ENCODE peak calls at places on chromosomes 5 and 9, in four cellular contexts. I, Z, T and J are unnamed samples.

GRCh38 chr9:127194881-127195713 is 69.5 kb upstream of the GARNL3 start:
- DNase-seq in I (no peak), Z (no peak), T (no peak), J (no peak)

GRCh38 chr5:14129123-14129522 is 14.0 kb upstream of the TRIO start:
- DNase-seq in I (no peak), Z (no peak), T (no peak), J (no peak)

GRCh38 chr9:23789529-23790254 is 36.3 kb downstream of the ELAVL2 start:
- DNase-seq in I (no peak), Z (no peak), T (no peak), J (no peak)

GRCh38 chr5:128498844-128499455 is 39.1 kb downstream of the FBN2 start:
- DNase-seq in I (no peak), Z (peak; percentile 18), T (no peak), J (no peak)

GRCh38 chr5:38431242-38431853 is 125.1 kb downstream of the LIFR start:
- DNase-seq in I (no peak), Z (no peak), T (no peak), J (no peak)

GRCh38 chr9:126488310-126488709 is 125.4 kb upstream of the LMX1B start:
- DNase-seq in I (no peak), Z (no peak), T (no peak), J (no peak)

GRCh38 chr5:75053286-75054109 is 1.1 kb upstream of the GCNT4 start:
- DNase-seq in I (peak; percentile 31), Z (peak; percentile 62), T (peak; percentile 78), J (no peak)

GRCh38 chr9:80359291-80359690 is 787.5 kb downstream of the TLE4 start:
- DNase-seq in I (no peak), Z (no peak), T (no peak), J (no peak)

GRCh38 chr5:170283296-170283695 is 14.3 kb downstream of the LCP2 start:
- DNase-seq in I (no peak), Z (no peak), T (no peak), J (no peak)

GRCh38 chr5:135439426-135440205 is 7.5 kb downstream of the DCANP1 start:
- DNase-seq in I (no peak), Z (peak; percentile 14), T (peak; percentile 47), J (no peak)

GRCh38 chr9:88531920-88532319 is 3.1 kb upstream of the NXNL2 start:
- DNase-seq in I (no peak), Z (no peak), T (no peak), J (no peak)

GRCh38 chr5:151671979-151672378 is 14.7 kb downstream of the SPARC start:
- DNase-seq in I (no peak), Z (no peak), T (no peak), J (no peak)

GRCh38 chr9:136671646-136672430 is 9.1 kb downstream of the EGFL7 start:
- DNase-seq in I (peak; percentile 26), Z (no peak), T (peak; percentile 85), J (no peak)

GRCh38 chr5:136141561-136141960 is 8.9 kb downstream of the SMAD5 start:
- DNase-seq in I (no peak), Z (no peak), T (no peak), J (no peak)

GRCh38 chr9:72315510-72316287 is 49.3 kb downstream of the ZFAND5 start:
- DNase-seq in I (no peak), Z (peak; percentile 73), T (peak; percentile 59), J (peak; percentile 49)

GRCh38 chr5:111447822-111448221 is 64.5 kb downstream of the STARD4 start:
- DNase-seq in I (no peak), Z (no peak), T (no peak), J (no peak)

GRCh38 chr5:11182441-11183080 is 421.5 kb upstream of the DAP start:
- DNase-seq in I (no peak), Z (no peak), T (no peak), J (no peak)

GRCh38 chr5:32942225-32942989 is 231.3 kb downstream of the NPR3 start:
- DNase-seq in I (no peak), Z (peak; percentile 49), T (no peak), J (no peak)

GRCh38 chr5:113273949-113274348 is 160.8 kb downstream of the TSSK1B start:
- DNase-seq in I (no peak), Z (no peak), T (no peak), J (no peak)

GRCh38 chr5:177189416-177189815 is 55.8 kb downstream of the NSD1 start:
- DNase-seq in I (no peak), Z (no peak), T (no peak), J (peak; percentile 28)

GRCh38 chr5:65871182-65871581 is 55.2 kb upstream of the ERBIN start:
- DNase-seq in I (no peak), Z (no peak), T (no peak), J (peak; percentile 33)

GRCh38 chr5:167489202-167489601 is 802.2 kb upstream of the WWC1 start:
- DNase-seq in I (no peak), Z (no peak), T (no peak), J (no peak)